ENCODE peak calls at places on chromosomes 5 and 9, in nine cellular contexts. Q is AG09309; X is type B pancreatic cell; I is CD8-positive, alpha-beta T cell; U is kidney; Y is kidney epithelial cell; V is neural crest cell; M is astrocyte; T is AG10803. D is an unnamed sample.
A peak's percentile ranks its signal among the peaks of the same experiment; 100 is the strongest.

GRCh38 chr9:134680393-134681060 is 38.9 kb downstream of the COL5A1 start:
- DNase-seq in Q (no peak), X (no peak), I (no peak), U (peak; percentile 52), Y (no peak), V (no peak), M (no peak), T (no peak), D (no peak)

GRCh38 chr9:71985070-71985956 is 73.9 kb downstream of the C9orf85 start:
- DNase-seq in Q (no peak), X (no peak), I (no peak), U (no peak), Y (no peak), V (no peak), M (no peak), T (no peak), D (no peak)

GRCh38 chr5:61304611-61305369 is 27.3 kb upstream of the ZSWIM6 start:
- DNase-seq in Q (no peak), X (no peak), I (no peak), U (peak; percentile 56), Y (no peak), V (no peak), M (peak; percentile 92), T (peak; percentile 81), D (no peak)

GRCh38 chr5:174067499-174067898 is 22.0 kb downstream of the NSG2 start:
- DNase-seq in Q (no peak), X (no peak), I (no peak), U (no peak), Y (no peak), V (no peak), M (no peak), T (no peak), D (no peak)

GRCh38 chr9:99235874-99236627 is 14.0 kb downstream of the SEC61B start:
- DNase-seq in Q (no peak), X (no peak), I (no peak), U (no peak), Y (no peak), V (no peak), M (no peak), T (no peak), D (no peak)

GRCh38 chr5:3606121-3606831 is 10.6 kb downstream of the IRX1 start:
- DNase-seq in Q (no peak), X (no peak), I (no peak), U (no peak), Y (no peak), V (no peak), M (no peak), T (no peak), D (no peak)

GRCh38 chr9:112135706-112136105 is 39.4 kb downstream of the SUSD1 start:
- DNase-seq in Q (no peak), X (no peak), I (no peak), U (no peak), Y (no peak), V (no peak), M (peak; percentile 73), T (peak; percentile 20), D (no peak)

GRCh38 chr5:122972877-122973276 is 63.6 kb downstream of the PPIC start:
- DNase-seq in Q (no peak), X (no peak), I (no peak), U (no peak), Y (peak; percentile 12), V (no peak), M (peak; percentile 29), T (peak; percentile 47), D (no peak)

GRCh38 chr9:112065781-112066606 is 109.1 kb downstream of the SUSD1 start:
- DNase-seq in Q (no peak), X (no peak), I (no peak), U (peak; percentile 76), Y (peak; percentile 92), V (no peak), M (peak; percentile 87), T (no peak), D (no peak)

GRCh38 chr5:179572386-179572785 is 22.0 kb downstream of the RUFY1 start:
- DNase-seq in Q (no peak), X (no peak), I (no peak), U (no peak), Y (no peak), V (no peak), M (no peak), T (no peak), D (no peak)

GRCh38 chr9:127049044-127049443 is 73.4 kb downstream of the ANGPTL2 start:
- DNase-seq in Q (peak; percentile 62), X (peak; percentile 27), I (no peak), U (no peak), Y (peak; percentile 62), V (no peak), M (peak; percentile 86), T (peak; percentile 89), D (no peak)

GRCh38 chr5:143174714-143175398 is 228.6 kb downstream of the NR3C1 start:
- DNase-seq in Q (no peak), X (no peak), I (no peak), U (no peak), Y (peak; percentile 83), V (no peak), M (peak; percentile 47), T (no peak), D (no peak)

GRCh38 chr5:131496400-131496713 is 138.7 kb downstream of the RAPGEF6 start:
- DNase-seq in Q (no peak), X (no peak), I (no peak), U (no peak), Y (no peak), V (no peak), M (no peak), T (no peak), D (no peak)
- TF ChIP-seq CTCF in Q (no peak), X (no peak), I (no peak), U (peak; percentile 15), Y (peak; percentile 34), V (no peak), M (no peak), T (no peak), D (no peak)

GRCh38 chr9:115671911-115672310 is 481.7 kb upstream of the PAPPA start:
- DNase-seq in Q (no peak), X (no peak), I (no peak), U (no peak), Y (no peak), V (no peak), M (no peak), T (peak; percentile 58), D (no peak)
- TF ChIP-seq CTCF in Q (no peak), X (no peak), I (no peak), U (no peak), Y (no peak), V (no peak), M (no peak), T (no peak), D (no peak)

GRCh38 chr5:52788505-52788821 is 747 bp downstream of the ITGA1 start:
- DNase-seq in Q (no peak), X (no peak), I (no peak), U (no peak), Y (no peak), V (no peak), M (no peak), T (no peak), D (no peak)

GRCh38 chr5:52789378-52789777 is 1.7 kb downstream of the ITGA1 start:
- DNase-seq in Q (no peak), X (no peak), I (no peak), U (no peak), Y (no peak), V (no peak), M (no peak), T (no peak), D (no peak)

GRCh38 chr5:52786937-52787599 is 648 bp upstream of the ITGA1 start:
- DNase-seq in Q (no peak), X (no peak), I (peak; percentile 52), U (no peak), Y (no peak), V (no peak), M (no peak), T (no peak), D (no peak)

GRCh38 chr5:52786391-52786790 is 1.3 kb upstream of the ITGA1 start:
- DNase-seq in Q (no peak), X (no peak), I (no peak), U (no peak), Y (no peak), V (no peak), M (no peak), T (no peak), D (no peak)

GRCh38 chr5:52787600-52788504 is at the start of the genes ITGA1 and PELO:
- DNase-seq in Q (peak; percentile 39), X (peak; percentile 73), I (peak; percentile 65), U (peak; percentile 93), Y (no peak), V (peak; percentile 63), M (peak; percentile 67), T (peak; percentile 84), D (peak; percentile 29)
- TF ChIP-seq CTCF in Q (no peak), X (peak; percentile 62), I (peak; percentile 36), U (peak; percentile 52), Y (peak; percentile 20), V (peak; percentile 49), M (no peak), T (peak; percentile 21), D (no peak)

DNA sequence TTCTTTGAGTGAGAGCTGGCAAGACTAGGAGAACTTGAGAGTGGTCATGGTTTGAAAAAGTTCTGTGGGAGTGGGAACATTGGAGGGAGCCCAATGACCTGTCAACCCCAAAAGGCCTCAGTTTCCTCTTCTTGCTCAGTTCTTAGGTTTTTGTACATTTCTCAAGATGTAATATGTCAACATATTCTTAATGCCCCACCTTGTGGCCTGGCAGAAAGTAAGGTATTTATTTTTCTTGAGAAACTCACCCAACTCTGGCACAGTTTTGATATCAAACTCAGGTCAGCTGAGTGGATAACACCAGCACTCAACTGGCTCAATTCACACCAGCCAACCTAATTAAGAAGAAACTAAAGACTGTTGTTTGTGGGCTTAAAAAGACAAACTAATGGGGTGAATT is 123.0 kb upstream of the SLC27A6 start:
- DNase-seq in Q (no peak), X (no peak), I (no peak), U (no peak), Y (no peak), V (no peak), M (no peak), T (no peak), D (no peak)
- TF ChIP-seq CTCF in Q (no peak), X (no peak), I (no peak), U (no peak), Y (no peak), V (peak; percentile 23), M (no peak), T (no peak), D (no peak)

D was measured in mesothelial cell of epicardium.